ENCODE peak calls at places on chromosome 5, in six cellular contexts. M is HepG2, F is astrocyte, X is type B pancreatic cell, S is GM04503, E is HCT116. I is an unnamed sample.

GRCh38 chr5:2326603-2327002 is 424.9 kb downstream of the IRX2 start:
- DNase-seq in M (no peak), F (no peak), X (no peak), S (no peak), E (no peak), I (no peak)

GRCh38 chr5:179765400-179765799 is 28.4 kb upstream of the LTC4S start:
- DNase-seq in M (no peak), F (peak), X (no peak), S (peak), E (no peak), I (no peak)

GRCh38 chr5:81265101-81265500 is 32.0 kb downstream of the CKMT2 start:
- DNase-seq in M (no peak), F (no peak), X (no peak), S (no peak), E (no peak), I (no peak)

GRCh38 chr5:2840372-2840915 is 89.0 kb upstream of the IRX2 start:
- DNase-seq in M (no peak), F (no peak), X (no peak), S (no peak), E (no peak), I (no peak)

GRCh38 chr5:42570946-42571625 is 147.8 kb downstream of the GHR start:
- DNase-seq in M (no peak), F (peak), X (no peak), S (no peak), E (no peak), I (no peak)

GRCh38 chr5:176737001-176737745 is 73.2 kb upstream of the UNC5A start:
- DNase-seq in M (no peak), F (no peak), X (peak), S (no peak), E (no peak), I (no peak)

GRCh38 chr5:16736158-16736994 is 119.6 kb upstream of the RETREG1 start:
- DNase-seq in M (peak), F (peak), X (no peak), S (no peak), E (peak), I (no peak)

GRCh38 chr5:105529851-105530250 is 1967.3 kb upstream of the NUDT12 start:
- DNase-seq in M (no peak), F (no peak), X (no peak), S (no peak), E (no peak), I (no peak)

GRCh38 chr5:66169534-66169933 is 25.4 kb downstream of the SREK1 start:
- DNase-seq in M (no peak), F (no peak), X (no peak), S (no peak), E (no peak), I (no peak)

GRCh38 chr5:10151656-10152055 is 98.0 kb downstream of the ATPSCKMT start:
- DNase-seq in M (no peak), F (no peak), X (no peak), S (no peak), E (no peak), I (no peak)